ENCODE peak calls at places on chromosomes 11 and 22, in ten cellular contexts. C is cardiac fibroblast, N is mucosa of descending colon, X is ovary, R is fibroblast of mammary gland, T is gastrocnemius medialis, A is lower lobe of right lung, Q is astrocyte, S is A673, Y is fibroblast of lung. W is an unnamed sample.

GRCh38 chr11:18105086-18105801 is 638 bp downstream of the SAAL1 start:
- DNase-seq in Y (no peak), X (no peak), Q (no peak), A (no peak), S (no peak), R (no peak), N (no peak), C (no peak), T (no peak), W (no peak)

GRCh38 chr11:34433899-34434298 is 4.8 kb upstream of the CAT start:
- DNase-seq in A (no peak), N (no peak), Q (no peak), Y (no peak), R (no peak), T (no peak), X (no peak), C (no peak), S (no peak), W (no peak)

GRCh38 chr11:117958949-117959348 is 27.2 kb upstream of the IL10RA start:
- DNase-seq in Q (no peak), R (no peak), N (no peak), Y (no peak), A (no peak), T (no peak), S (no peak), X (no peak), C (no peak), W (no peak)

GRCh38 chr11:95138448-95138847 is 48.8 kb downstream of the ENDOD1 start:
- DNase-seq in N (no peak), R (peak), X (no peak), Q (no peak), A (no peak), T (no peak), Y (peak), S (peak), C (peak), W (no peak)

GRCh38 chr11:6616596-6617250 is 2.5 kb downstream of the TPP1 start:
- DNase-seq in X (peak), Y (no peak), C (no peak), Q (no peak), T (no peak), N (no peak), R (no peak), A (no peak), S (no peak), W (no peak)

GRCh38 chr22:20116951-20117645 is at the start of gene TRMT2A:
- DNase-seq in R (peak), S (peak), N (peak), C (peak), Q (peak), X (peak), Y (peak), A (peak), T (peak), W (peak)

GRCh38 chr11:112694813-112695212 is 266.4 kb upstream of the NCAM1 start:
- DNase-seq in X (no peak), Q (no peak), Y (no peak), C (peak), N (no peak), T (no peak), S (peak), A (no peak), R (peak), W (peak)

GRCh38 chr11:115941481-115941993 is 437.3 kb upstream of the CADM1 start:
- DNase-seq in S (no peak), C (peak), T (peak), R (peak), X (peak), A (peak), N (peak), Y (peak), Q (peak), W (no peak)

GRCh38 chr22:42270178-42270511 is 308 bp downstream of the TCF20 start:
- DNase-seq in T (no peak), Y (no peak), X (no peak), A (no peak), C (no peak), S (no peak), R (no peak), N (no peak), Q (no peak), W (peak)

GRCh38 chr11:17188675-17189074 is 19.1 kb downstream of the PIK3C2A start:
- DNase-seq in S (no peak), T (no peak), Q (no peak), Y (no peak), N (no peak), R (no peak), C (no peak), X (no peak), A (no peak), W (peak)

GRCh38 chr22:39818050-39818449 is 75.5 kb downstream of the ENTHD1 start:
- DNase-seq in A (no peak), T (no peak), C (no peak), N (no peak), Y (peak), R (peak), X (no peak), S (no peak), Q (peak), W (no peak)

GRCh38 chr22:32202539-32203180 is 2.2 kb downstream of the RFPL2 start:
- DNase-seq in Q (peak), C (peak), T (no peak), Y (peak), R (peak), S (peak), N (peak), X (no peak), A (peak), W (peak)

GRCh38 chr11:66326261-66327111 is 9.6 kb upstream of the CD248 start:
- DNase-seq in T (peak), C (peak), A (no peak), S (no peak), Y (peak), N (peak), Q (no peak), X (peak), R (peak), W (no peak)

GRCh38 chr22:41366323-41367014 is 15.3 kb upstream of the TEF start:
- DNase-seq in S (no peak), Q (no peak), Y (peak), A (no peak), C (no peak), R (no peak), N (no peak), X (no peak), T (no peak), W (no peak)

GRCh38 chr22:47793304-47794101 is 1031.1 kb downstream of the TBC1D22A start:
- DNase-seq in S (no peak), C (no peak), A (no peak), R (no peak), T (no peak), Q (no peak), Y (no peak), N (no peak), X (no peak), W (no peak)

GRCh38 chr22:43438666-43439347 is 27.0 kb downstream of the MPPED1 start:
- DNase-seq in C (no peak), S (no peak), R (no peak), A (no peak), Q (no peak), N (no peak), T (no peak), X (no peak), Y (no peak), W (no peak)

GRCh38 chr11:58688779-58689503 is 42.8 kb downstream of the GLYAT start:
- DNase-seq in Q (no peak), N (no peak), S (no peak), Y (no peak), C (no peak), A (no peak), R (peak), X (no peak), T (no peak), W (no peak)

GRCh38 chr22:21738081-21738480 is 2.5 kb upstream of the YPEL1 start:
- DNase-seq in Y (no peak), X (no peak), C (no peak), A (no peak), N (no peak), T (no peak), Q (no peak), R (no peak), S (no peak), W (no peak)

GRCh38 chr11:46693597-46694012 is 6.8 kb downstream of the ARHGAP1 start:
- DNase-seq in X (no peak), R (peak), A (no peak), S (no peak), C (peak), N (no peak), Y (no peak), T (no peak), Q (peak), W (no peak)

GRCh38 chr22:46068908-46069481 is 81.3 kb upstream of the PPARA start:
- DNase-seq in Q (peak), Y (peak), S (peak), A (peak), X (peak), N (peak), C (peak), R (peak), T (peak), W (no peak)

GRCh38 chr11:33687733-33688479 is 12.7 kb downstream of the C11orf91 start:
- DNase-seq in S (peak), X (no peak), T (no peak), R (peak), N (no peak), Q (peak), C (peak), Y (peak), A (no peak), W (peak)

GRCh38 chr11:108135845-108136599 is 14.7 kb downstream of the ACAT1 start:
- DNase-seq in Y (peak), C (peak), S (peak), N (no peak), Q (peak), R (peak), T (no peak), A (no peak), X (no peak), W (no peak)

GRCh38 chr11:114131366-114131963 is 72.0 kb downstream of the ZBTB16 start:
- DNase-seq in Y (no peak), Q (no peak), A (no peak), N (no peak), T (no peak), C (no peak), X (no peak), S (no peak), R (no peak), W (no peak)

GRCh38 chr11:57500926-57501325 is 14.6 kb downstream of the SLC43A1 start:
- DNase-seq in Y (no peak), A (no peak), T (no peak), N (no peak), S (no peak), R (no peak), Q (no peak), X (no peak), C (no peak), W (no peak)

GRCh38 chr22:42308887-42309468 is 38.5 kb upstream of the TCF20 start:
- DNase-seq in X (no peak), S (no peak), A (no peak), T (no peak), R (no peak), Y (no peak), Q (no peak), N (no peak), C (no peak), W (no peak)

GRCh38 chr11:14454861-14455632 is 44.6 kb downstream of the COPB1 start:
- DNase-seq in A (no peak), C (peak), S (peak), Q (no peak), Y (peak), T (no peak), N (no peak), X (no peak), R (peak), W (peak)

GRCh38 chr11:46896719-46897406 is 21.5 kb downstream of the LRP4 start:
- DNase-seq in T (no peak), A (no peak), R (peak), Q (no peak), S (peak), X (no peak), N (no peak), Y (peak), C (peak), W (peak)

GRCh38 chr22:44665115-44665514 is 36.9 kb upstream of the PRR5 start:
- DNase-seq in X (no peak), R (no peak), S (no peak), Q (no peak), T (no peak), Y (no peak), N (peak), C (no peak), A (peak), W (peak)

GRCh38 chr11:110525883-110526282 is 96.1 kb downstream of the FDX1 start:
- DNase-seq in Y (peak), S (peak), X (no peak), R (peak), A (no peak), C (peak), T (peak), Q (peak), N (no peak), W (no peak)

GRCh38 chr11:110527146-110527545 is 97.4 kb downstream of the FDX1 start:
- DNase-seq in A (no peak), N (no peak), Y (peak), S (no peak), T (no peak), Q (peak), C (peak), X (no peak), R (peak), W (no peak)

GRCh38 chr11:110524227-110524626 is 94.5 kb downstream of the FDX1 start:
- DNase-seq in Q (peak), N (no peak), C (peak), T (no peak), X (no peak), R (peak), Y (peak), S (no peak), A (no peak), W (no peak)

GRCh38 chr11:110529043-110529442 is 99.3 kb downstream of the FDX1 start:
- DNase-seq in N (no peak), R (peak), C (peak), S (peak), T (no peak), Y (no peak), A (no peak), X (no peak), Q (no peak), W (peak)

DNA sequence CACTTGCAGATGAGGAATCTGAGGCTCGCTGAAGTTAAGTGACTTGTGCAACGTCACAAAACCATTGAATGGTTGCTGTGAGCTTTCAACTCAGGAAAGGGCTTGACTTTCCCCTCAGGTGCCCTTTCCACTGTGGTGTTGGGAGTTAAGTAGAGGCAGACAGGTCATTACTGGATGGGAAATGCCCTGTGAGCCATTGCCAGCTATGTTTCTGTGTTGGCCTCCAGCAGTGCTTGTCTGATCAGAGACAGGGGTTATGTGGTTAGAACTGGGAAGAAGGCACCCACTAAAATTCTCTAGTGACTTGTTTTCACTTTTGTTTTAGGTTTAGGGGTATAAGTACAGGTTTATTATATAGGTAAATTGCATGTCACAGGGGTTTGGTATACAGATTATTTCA is 96.6 kb downstream of the FDX1 start:
- DNase-seq in Y (no peak), S (no peak), X (no peak), A (no peak), R (no peak), N (no peak), C (no peak), T (no peak), Q (no peak), W (no peak)
- TF ChIP-seq CTCF in Y (no peak), S (no peak), X (no peak), A (no peak), R (no peak), N (no peak), C (no peak), T (no peak), Q (no peak), W (no peak)

DNA sequence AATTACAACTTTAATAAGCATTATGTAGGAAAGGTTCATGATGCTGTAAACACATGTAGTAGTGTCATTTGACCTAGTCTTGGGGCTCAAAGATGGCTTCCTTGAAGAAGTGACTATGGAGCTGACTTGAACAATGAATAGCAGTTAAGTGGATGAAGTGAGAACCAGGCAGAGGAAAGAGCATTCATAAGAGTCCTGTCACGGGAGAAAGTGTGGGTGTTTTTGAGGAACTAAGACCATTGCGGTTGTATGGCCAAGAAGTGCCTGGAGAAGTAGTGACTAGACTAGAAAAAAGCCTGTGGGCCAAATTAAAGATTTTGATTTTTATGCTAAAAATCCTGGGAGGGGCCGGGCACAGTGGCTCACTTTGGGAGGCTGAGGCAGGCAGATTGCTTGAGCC is 7.2 kb upstream of the IL18BP start:
- DNase-seq in A (no peak), X (no peak), Q (no peak), R (no peak), C (no peak), T (no peak), Y (no peak), N (no peak), S (no peak), W (no peak)
- TF ChIP-seq CTCF in A (no peak), X (no peak), Q (no peak), R (no peak), C (no peak), T (no peak), Y (no peak), N (no peak), S (no peak), W (no peak)

DNA sequence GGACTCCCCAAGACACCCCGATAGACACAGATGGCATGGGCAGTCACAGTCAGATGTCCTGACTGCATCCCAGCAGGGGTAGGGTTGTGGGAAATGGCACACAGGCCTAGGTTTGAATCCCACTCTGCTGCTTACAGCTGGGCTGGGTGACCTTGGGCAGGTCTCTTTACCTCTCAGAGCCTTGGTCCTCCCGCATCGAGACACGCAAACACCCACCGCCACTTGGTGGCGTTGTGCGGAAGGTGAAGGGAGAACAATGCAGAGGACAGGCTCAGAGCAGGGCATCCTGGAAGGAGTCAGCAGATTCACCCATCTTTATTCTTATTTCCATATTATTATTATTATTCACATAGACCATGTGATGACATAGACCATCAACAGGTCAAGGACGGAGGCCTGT is 140.5 kb downstream of the MIAT start:
- DNase-seq in X (no peak), A (no peak), S (peak), C (no peak), R (no peak), T (no peak), Y (no peak), Q (no peak), N (no peak), W (peak)
- TF ChIP-seq CTCF in X (no peak), A (no peak), S (peak), C (no peak), R (peak), T (no peak), Y (no peak), Q (no peak), N (no peak), W (peak)

GRCh38 chr11:72015511-72016061 is 16.9 kb downstream of the IL18BP start:
- DNase-seq in N (no peak), X (no peak), R (peak), A (no peak), T (no peak), Y (peak), S (no peak), Q (no peak), C (no peak), W (peak)
- TF ChIP-seq CTCF in N (no peak), X (no peak), R (peak), A (no peak), T (peak), Y (peak), S (peak), Q (peak), C (peak), W (peak)

W was measured in GM23338.